ENCODE peak calls at places on chromosomes 1 and 21, in four cellular contexts. Z is LHCN-M2, B is psoas muscle, C is heart left ventricle. K is an unnamed sample.

GRCh38 chr1:35808376-35809155 is 750 bp downstream of the AGO4 start:
- DNase-seq in Z (peak), B (peak), C (peak), K (peak)

GRCh38 chr1:8189931-8190483 is 127.9 kb upstream of the SLC45A1 start:
- DNase-seq in Z (peak), B (no peak), C (no peak), K (no peak)

GRCh38 chr1:40842201-40842600 is 20.0 kb downstream of the CITED4 start:
- DNase-seq in Z (no peak), B (no peak), C (no peak), K (no peak)

GRCh38 chr1:153578936-153579335 is 13.3 kb upstream of the S100A2 start:
- DNase-seq in Z (no peak), B (no peak), C (no peak), K (no peak)

GRCh38 chr1:1915911-1916835 is 1.1 kb downstream of the CALML6 start:
- DNase-seq in Z (no peak), B (peak), C (peak), K (no peak)

GRCh38 chr21:26144026-26144425 is 26.5 kb downstream of the APP start:
- DNase-seq in Z (no peak), B (no peak), C (no peak), K (no peak)

GRCh38 chr1:172742599-172743500 is 83.9 kb downstream of the FASLG start:
- DNase-seq in Z (peak), B (no peak), C (no peak), K (peak)

GRCh38 chr1:29332204-29332603 is 95.9 kb downstream of the PTPRU start:
- DNase-seq in Z (peak), B (no peak), C (no peak), K (peak)

GRCh38 chr1:164785841-164786534 is 227.0 kb downstream of the PBX1 start:
- DNase-seq in Z (no peak), B (no peak), C (no peak), K (no peak)

GRCh38 chr1:109369167-109369746 is 28.5 kb downstream of the SORT1 start:
- DNase-seq in Z (peak), B (no peak), C (no peak), K (no peak)

GRCh38 chr1:27403065-27403726 is 10.8 kb downstream of the GPR3 start:
- DNase-seq in Z (peak), B (peak), C (peak), K (peak)

GRCh38 chr1:96598416-96599168 is 123.0 kb upstream of the PTBP2 start:
- DNase-seq in Z (peak), B (no peak), C (no peak), K (no peak)

GRCh38 chr1:37989381-37989930 is 366 bp downstream of the SF3A3 start:
- DNase-seq in Z (peak), B (peak), C (no peak), K (peak)

GRCh38 chr1:236502579-236502971 is 21.2 kb upstream of the LGALS8 start:
- DNase-seq in Z (peak), B (no peak), C (no peak), K (no peak)

GRCh38 chr1:119345398-119345797 is 23.2 kb upstream of the HAO2 start:
- DNase-seq in Z (no peak), B (no peak), C (no peak), K (no peak)

GRCh38 chr1:109299087-109299983 is 7.5 kb downstream of the MYBPHL start:
- DNase-seq in Z (peak), B (peak), C (peak), K (no peak)

GRCh38 chr1:91683598-91683951 is 182.9 kb downstream of the CDC7 start:
- DNase-seq in Z (no peak), B (peak), C (peak), K (no peak)

GRCh38 chr21:17467829-17468228 is 45.0 kb upstream of the CXADR start:
- DNase-seq in Z (no peak), B (no peak), C (no peak), K (no peak)

GRCh38 chr1:92599184-92599583 is 112.5 kb upstream of the GFI1 start:
- DNase-seq in Z (peak), B (no peak), C (no peak), K (peak)

GRCh38 chr1:197224160-197224559 is 43.9 kb upstream of the CRB1 start:
- DNase-seq in Z (no peak), B (no peak), C (no peak), K (no peak)

GRCh38 chr1:54499097-54500029 is 48.7 kb upstream of the ACOT11 start:
- DNase-seq in Z (peak), B (no peak), C (no peak), K (peak)

GRCh38 chr1:92051948-92052347 is 22.2 kb downstream of the EPHX4 start:
- DNase-seq in Z (no peak), B (no peak), C (no peak), K (no peak)

GRCh38 chr1:216390956-216391355 is 32.3 kb downstream of the USH2A start:
- DNase-seq in Z (no peak), B (no peak), C (no peak), K (no peak)

GRCh38 chr1:109499661-109500536 is 6.0 kb downstream of the CYB561D1 start:
- DNase-seq in Z (peak), B (no peak), C (no peak), K (peak)

GRCh38 chr21:43775795-43776430 is at the start of gene CSTB:
- DNase-seq in Z (peak), B (peak), C (peak), K (peak)

GRCh38 chr1:91846007-91846620 is 39.8 kb downstream of the TGFBR3 start:
- DNase-seq in Z (peak), B (no peak), C (peak), K (no peak)

GRCh38 chr1:20846461-20847374 is 59.6 kb upstream of the HP1BP3 start:
- DNase-seq in Z (no peak), B (no peak), C (no peak), K (no peak)

GRCh38 chr1:181126871-181127587 is 38.5 kb downstream of the IER5 start:
- DNase-seq in Z (no peak), B (no peak), C (no peak), K (no peak)

GRCh38 chr1:24060482-24060881 is 51.5 kb downstream of the MYOM3 start:
- DNase-seq in Z (no peak), B (no peak), C (no peak), K (no peak)

GRCh38 chr1:110927484-110928075 is 36.1 kb downstream of the LRIF1 start:
- DNase-seq in Z (peak), B (no peak), C (no peak), K (no peak)